ENCODE peak calls at places on chromosomes 16 and 17, in five cellular contexts. S is dorsolateral prefrontal cortex, Y is IMR-90, D is body of pancreas, H is heart right ventricle. K is an unnamed sample.

GRCh38 chr16:100989-101388 is 23.0 kb downstream of the MPG start:
- DNase-seq in S (no peak), Y (no peak), D (no peak), H (no peak), K (no peak)

GRCh38 chr16:371729-372521 is 1.6 kb upstream of the MRPL28 start:
- DNase-seq in S (no peak), Y (no peak), D (no peak), H (no peak), K (no peak)

GRCh38 chr16:22357635-22357971 is 16.8 kb downstream of the CDR2 start:
- DNase-seq in S (no peak), Y (no peak), D (no peak), H (no peak), K (no peak)

GRCh38 chr16:57721356-57721755 is 14.2 kb upstream of the KATNB1 start:
- DNase-seq in S (no peak), Y (no peak), D (no peak), H (no peak), K (no peak)

GRCh38 chr17:3594056-3594810 is 15.0 kb downstream of the TRPV1 start:
- DNase-seq in S (peak; percentile 62), Y (peak; percentile 84), D (no peak), H (peak; percentile 39), K (no peak)

GRCh38 chr16:86363836-86364618 is 146.3 kb upstream of the FOXF1 start:
- DNase-seq in S (no peak), Y (no peak), D (no peak), H (no peak), K (no peak)

GRCh38 chr16:67628216-67628615 is 16.7 kb upstream of the CARMIL2 start:
- DNase-seq in S (no peak), Y (no peak), D (no peak), H (no peak), K (no peak)

GRCh38 chr16:81004646-81005353 is 1.9 kb downstream of the CMC2 start:
- DNase-seq in S (peak; percentile 20), Y (peak; percentile 62), D (no peak), H (no peak), K (no peak)

GRCh38 chr16:66271074-66272060 is 95.1 kb upstream of the CDH5 start:
- DNase-seq in S (no peak), Y (no peak), D (no peak), H (no peak), K (no peak)

GRCh38 chr16:17511340-17511739 is 40.6 kb upstream of the XYLT1 start:
- DNase-seq in S (no peak), Y (peak; percentile 81), D (no peak), H (no peak), K (no peak)

GRCh38 chr16:82294874-82295273 is 124.8 kb upstream of the MPHOSPH6 start:
- DNase-seq in S (no peak), Y (no peak), D (no peak), H (no peak), K (no peak)

GRCh38 chr17:45284176-45285140 is 22.6 kb upstream of the SPATA32 start:
- DNase-seq in S (no peak), Y (no peak), D (peak; percentile 76), H (peak; percentile 67), K (no peak)

GRCh38 chr16:2013527-2013926 is 3.9 kb upstream of the ZNF598 start:
- DNase-seq in S (no peak), Y (no peak), D (no peak), H (no peak), K (no peak)

GRCh38 chr17:1967092-1967662 is 58.0 kb downstream of the RTN4RL1 start:
- DNase-seq in S (no peak), Y (no peak), D (peak; percentile 19), H (no peak), K (no peak)

GRCh38 chr16:23464196-23464595 is 11.2 kb upstream of the COG7 start:
- DNase-seq in S (peak; percentile 38), Y (no peak), D (no peak), H (no peak), K (peak; percentile 55)

GRCh38 chr17:35765086-35765710 is 4.5 kb downstream of the C17orf50 start:
- DNase-seq in S (no peak), Y (no peak), D (no peak), H (no peak), K (no peak)

GRCh38 chr17:50638851-50639767 is 4.4 kb downstream of the ABCC3 start:
- DNase-seq in S (no peak), Y (peak; percentile 97), D (peak; percentile 100), H (peak; percentile 82), K (no peak)

GRCh38 chr17:74744349-74744713 is 4.1 kb upstream of the NHERF1 start:
- DNase-seq in S (no peak), Y (no peak), D (no peak), H (no peak), K (no peak)

DNA sequence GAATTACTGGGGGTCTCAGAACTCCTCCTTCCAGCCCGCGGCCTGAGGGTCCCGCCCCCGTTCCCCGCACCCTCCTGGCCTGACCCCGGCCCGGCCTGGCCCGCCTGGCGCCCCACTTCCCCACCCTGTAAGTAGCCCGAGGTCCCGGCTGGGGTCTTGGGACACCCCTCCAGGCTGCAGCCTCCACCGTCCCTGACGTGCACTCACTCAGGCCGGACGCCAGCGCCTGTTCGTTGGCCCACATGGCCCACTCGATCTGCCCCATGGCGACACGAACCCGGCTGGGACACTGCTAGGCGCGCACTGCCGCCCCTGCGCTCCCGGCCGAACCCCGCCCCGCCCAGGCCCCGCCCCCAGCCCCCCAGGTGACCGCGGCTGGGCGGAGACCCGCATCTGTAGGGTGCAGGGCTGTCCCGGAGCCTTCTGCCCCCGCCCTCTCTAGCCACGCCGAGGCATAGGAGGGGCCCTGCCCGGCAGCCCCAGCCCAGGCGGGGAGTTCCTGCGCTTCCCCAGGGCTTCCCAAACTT is at the start of gene CYBA:
- DNase-seq in S (no peak), Y (peak; percentile 22), D (peak; percentile 84), H (peak; percentile 81), K (peak; percentile 30)
- H3K27ac ChIP-seq in S (peak within 1 kb of the TSS; percentile 36), Y (peak within 1 kb of the TSS; percentile 64), D (peak within 1 kb of the TSS; percentile 65), H (peak within 1 kb of the TSS; percentile 74), K (peak within 1 kb of the TSS; percentile 58)

GRCh38 chr17:14972844-14973243 is 292.3 kb downstream of the PMP22 start:
- DNase-seq in S (no peak), Y (no peak), D (no peak), H (no peak), K (no peak)

GRCh38 chr17:14971054-14971453 is 294.1 kb downstream of the PMP22 start:
- DNase-seq in S (no peak), Y (no peak), D (no peak), H (no peak), K (no peak)
- H3K27ac ChIP-seq in S (no peak overlapping the region), Y (no peak overlapping the region), D (no peak overlapping the region), H (no peak overlapping the region), K (no peak overlapping the region)

GRCh38 chr17:41340496-41340895 is 10.1 kb downstream of the KRT33A start:
- DNase-seq in S (no peak), Y (no peak), D (no peak), H (no peak), K (no peak)

GRCh38 chr17:41340934-41341861 is 9.4 kb downstream of the KRT33A start:
- DNase-seq in S (no peak), Y (no peak), D (no peak), H (no peak), K (no peak)

GRCh38 chr17:41335747-41336146 is 14.9 kb downstream of the KRT33A start:
- DNase-seq in S (no peak), Y (no peak), D (no peak), H (no peak), K (no peak)

GRCh38 chr17:41339571-41340169 is 11.0 kb downstream of the KRT33A start:
- DNase-seq in S (no peak), Y (no peak), D (no peak), H (no peak), K (no peak)

GRCh38 chr17:41338961-41339485 is 11.6 kb downstream of the KRT33A start:
- DNase-seq in S (no peak), Y (peak; percentile 39), D (no peak), H (no peak), K (no peak)
- H3K27ac ChIP-seq in S (no peak overlapping the region), Y (no peak overlapping the region), D (no peak overlapping the region), H (no peak overlapping the region), K (no peak overlapping the region)

DNA sequence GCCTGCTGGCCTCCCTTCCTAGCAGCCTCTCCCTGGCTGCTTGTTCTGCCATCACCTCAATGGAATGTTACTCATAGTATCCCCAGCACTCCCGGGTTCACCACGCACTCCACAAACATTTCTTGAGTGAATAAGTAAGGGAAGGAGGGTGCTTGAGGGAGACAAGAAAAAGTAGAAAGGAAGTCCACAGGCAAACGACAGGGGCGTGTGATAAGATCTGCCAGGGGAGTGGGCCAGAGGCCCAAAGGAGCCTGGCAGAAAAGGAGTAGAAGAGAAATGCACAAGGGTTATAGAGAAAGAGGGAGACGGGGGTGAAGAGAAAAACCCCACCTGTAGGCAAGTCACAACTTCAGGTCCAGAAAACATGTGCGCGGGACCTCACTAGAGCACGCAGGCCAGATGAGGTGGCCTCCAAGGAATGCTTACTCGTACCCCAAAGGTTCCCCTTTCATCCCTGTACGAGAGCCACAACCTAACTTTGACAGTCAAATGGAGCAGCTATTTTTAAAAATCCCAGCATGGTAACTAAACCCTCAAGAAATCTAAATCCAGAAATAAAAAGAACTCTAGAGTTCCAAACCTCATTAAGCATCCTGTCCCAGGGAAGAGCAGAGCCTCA is 6.6 kb downstream of the ZDHHC7 start:
- DNase-seq in S (no peak), Y (peak; percentile 95), D (no peak), H (no peak), K (no peak)
- H3K27ac ChIP-seq in S (peak overlapping the region; percentile 21), Y (peak overlapping the region; percentile 98), D (peak overlapping the region; percentile 72), H (peak overlapping the region; percentile 47), K (no peak overlapping the region)